ENCODE peak calls at places on chromosome 20, in six cellular contexts. One of them, this sample, is unnamed.

GRCh38 chr20:56515657-56516381 is 8.7 kb upstream of the FAM209A start:
- DNase-seq in PC-9: no peak
- DNase-seq in HCT116: no peak
- DNase-seq in GM23338: no peak
- DNase-seq in IMR-90: peak; percentile 29
- DNase-seq in OCI-LY7: no peak
- DNase-seq in this sample: peak; percentile 40

GRCh38 chr20:4476903-4477302 is 244.8 kb upstream of the PRND start:
- DNase-seq in PC-9: no peak
- DNase-seq in HCT116: no peak
- DNase-seq in GM23338: no peak
- DNase-seq in IMR-90: no peak
- DNase-seq in OCI-LY7: no peak
- DNase-seq in this sample: no peak

GRCh38 chr20:2820896-2821869 is 5.0 kb downstream of the TMEM239 start:
- DNase-seq in PC-9: no peak
- DNase-seq in HCT116: no peak
- DNase-seq in GM23338: peak; percentile 64
- DNase-seq in IMR-90: no peak
- DNase-seq in OCI-LY7: no peak
- DNase-seq in this sample: no peak

GRCh38 chr20:7379206-7379605 is 561.1 kb downstream of the HAO1 start:
- DNase-seq in PC-9: no peak
- DNase-seq in HCT116: no peak
- DNase-seq in GM23338: no peak
- DNase-seq in IMR-90: no peak
- DNase-seq in OCI-LY7: no peak
- DNase-seq in this sample: no peak

GRCh38 chr20:2631228-2631627 is 21.2 kb upstream of the NOP56 start:
- DNase-seq in PC-9: no peak
- DNase-seq in HCT116: no peak
- DNase-seq in GM23338: peak; percentile 8
- DNase-seq in IMR-90: no peak
- DNase-seq in OCI-LY7: no peak
- DNase-seq in this sample: peak; percentile 31

GRCh38 chr20:34112600-34113061 is 588 bp upstream of the EIF2S2 start:
- DNase-seq in PC-9: peak; percentile 56
- DNase-seq in HCT116: no peak
- DNase-seq in GM23338: peak; percentile 42
- DNase-seq in IMR-90: peak; percentile 31
- DNase-seq in OCI-LY7: no peak
- DNase-seq in this sample: no peak

GRCh38 chr20:50057409-50058053 is 55.4 kb downstream of the UBE2V1 start:
- DNase-seq in PC-9: no peak
- DNase-seq in HCT116: no peak
- DNase-seq in GM23338: no peak
- DNase-seq in IMR-90: no peak
- DNase-seq in OCI-LY7: no peak
- DNase-seq in this sample: no peak

GRCh38 chr20:36604952-36605308 is 649 bp upstream of the RAB5IF start:
- DNase-seq in PC-9: peak; percentile 54
- DNase-seq in HCT116: peak; percentile 31
- DNase-seq in GM23338: peak; percentile 41
- DNase-seq in IMR-90: no peak
- DNase-seq in OCI-LY7: peak; percentile 92
- DNase-seq in this sample: no peak

GRCh38 chr20:9200620-9201019 is 131.7 kb downstream of the PLCB4 start:
- DNase-seq in PC-9: peak; percentile 29
- DNase-seq in HCT116: peak; percentile 36
- DNase-seq in GM23338: no peak
- DNase-seq in IMR-90: peak; percentile 68
- DNase-seq in OCI-LY7: no peak
- DNase-seq in this sample: peak; percentile 96

GRCh38 chr20:40689100-40689942 is at the start of gene MAFB:
- DNase-seq in PC-9: no peak
- DNase-seq in HCT116: no peak
- DNase-seq in GM23338: peak; percentile 85
- DNase-seq in IMR-90: peak; percentile 71
- DNase-seq in OCI-LY7: no peak
- DNase-seq in this sample: peak; percentile 6

GRCh38 chr20:35260426-35260825 is 17.5 kb downstream of the MMP24OS start:
- DNase-seq in PC-9: no peak
- DNase-seq in HCT116: no peak
- DNase-seq in GM23338: no peak
- DNase-seq in IMR-90: no peak
- DNase-seq in OCI-LY7: no peak
- DNase-seq in this sample: no peak

GRCh38 chr20:43243672-43244269 is 54.1 kb upstream of the PTPRT start:
- DNase-seq in PC-9: peak; percentile 8
- DNase-seq in HCT116: no peak
- DNase-seq in GM23338: no peak
- DNase-seq in IMR-90: no peak
- DNase-seq in OCI-LY7: peak; percentile 14
- DNase-seq in this sample: peak; percentile 28

GRCh38 chr20:32685541-32686529 is 12.1 kb upstream of the C20orf203 start:
- DNase-seq in PC-9: no peak
- DNase-seq in HCT116: no peak
- DNase-seq in GM23338: no peak
- DNase-seq in IMR-90: peak; percentile 93
- DNase-seq in OCI-LY7: no peak
- DNase-seq in this sample: no peak

GRCh38 chr20:44020406-44021148 is 105.9 kb downstream of the TOX2 start:
- DNase-seq in PC-9: no peak
- DNase-seq in HCT116: no peak
- DNase-seq in GM23338: peak; percentile 49
- DNase-seq in IMR-90: no peak
- DNase-seq in OCI-LY7: no peak
- DNase-seq in this sample: no peak

GRCh38 chr20:8557711-8558110 is 425.6 kb downstream of the PLCB1 start:
- DNase-seq in PC-9: no peak
- DNase-seq in HCT116: no peak
- DNase-seq in GM23338: no peak
- DNase-seq in IMR-90: peak; percentile 59
- DNase-seq in OCI-LY7: no peak
- DNase-seq in this sample: no peak

GRCh38 chr20:17635320-17635673 is 46.7 kb downstream of the RRBP1 start:
- DNase-seq in PC-9: no peak
- DNase-seq in HCT116: no peak
- DNase-seq in GM23338: no peak
- DNase-seq in IMR-90: no peak
- DNase-seq in OCI-LY7: no peak
- DNase-seq in this sample: no peak
- H4K20me1 ChIP-seq in PC-9: no peaks in the 10 kb centered on the region
- H4K20me1 ChIP-seq in HCT116: no peaks in the 10 kb centered on the region
- H4K20me1 ChIP-seq in GM23338: no peaks in the 10 kb centered on the region
- H4K20me1 ChIP-seq in IMR-90: peaks cover 98% of the 10 kb centered on the region
- H4K20me1 ChIP-seq in OCI-LY7: no peaks in the 10 kb centered on the region
- H4K20me1 ChIP-seq in this sample: peaks cover 3% of the 10 kb centered on the region

GRCh38 chr20:61308171-61308795 is 56.2 kb downstream of the CDH4 start:
- DNase-seq in PC-9: no peak
- DNase-seq in HCT116: no peak
- DNase-seq in GM23338: no peak
- DNase-seq in IMR-90: no peak
- DNase-seq in OCI-LY7: no peak
- DNase-seq in this sample: no peak
- H4K20me1 ChIP-seq in PC-9: peaks cover 4% of the 10 kb centered on the region
- H4K20me1 ChIP-seq in HCT116: no peaks in the 10 kb centered on the region
- H4K20me1 ChIP-seq in GM23338: no peaks in the 10 kb centered on the region
- H4K20me1 ChIP-seq in IMR-90: peaks cover 4% of the 10 kb centered on the region
- H4K20me1 ChIP-seq in OCI-LY7: no peaks in the 10 kb centered on the region
- H4K20me1 ChIP-seq in this sample: no peaks in the 10 kb centered on the region

GRCh38 chr20:47309806-47310426 is 46.6 kb downstream of the ZMYND8 start:
- DNase-seq in PC-9: no peak
- DNase-seq in HCT116: no peak
- DNase-seq in GM23338: peak; percentile 40
- DNase-seq in IMR-90: no peak
- DNase-seq in OCI-LY7: no peak
- DNase-seq in this sample: no peak
- H4K20me1 ChIP-seq in PC-9: peaks cover 5% of the 10 kb centered on the region
- H4K20me1 ChIP-seq in HCT116: no peaks in the 10 kb centered on the region
- H4K20me1 ChIP-seq in GM23338: no peaks in the 10 kb centered on the region
- H4K20me1 ChIP-seq in IMR-90: no peaks in the 10 kb centered on the region
- H4K20me1 ChIP-seq in OCI-LY7: no peaks in the 10 kb centered on the region
- H4K20me1 ChIP-seq in this sample: no peaks in the 10 kb centered on the region

DNA sequence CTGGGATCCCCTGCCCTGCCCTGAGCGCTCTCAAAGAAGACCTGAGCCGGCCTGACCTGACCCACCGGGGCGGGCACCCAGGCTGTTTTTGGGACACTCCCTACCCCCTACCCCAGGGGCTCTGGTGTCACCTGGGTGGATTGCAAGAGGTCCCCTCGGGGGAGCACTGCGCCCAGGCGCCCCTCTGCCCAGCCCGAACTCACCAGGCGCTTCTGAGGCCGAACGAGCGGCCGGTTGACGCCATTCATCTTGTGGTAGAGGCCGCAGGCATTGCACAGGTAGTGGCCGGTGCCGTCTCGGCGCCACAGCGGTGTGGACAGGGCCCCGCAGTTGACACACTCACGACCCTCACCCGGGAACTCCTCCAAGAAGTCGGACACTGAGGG is 2.6 kb downstream of the GATA5 start:
- DNase-seq in PC-9: no peak
- DNase-seq in HCT116: no peak
- DNase-seq in GM23338: no peak
- DNase-seq in IMR-90: no peak
- DNase-seq in OCI-LY7: no peak
- DNase-seq in this sample: no peak
- H4K20me1 ChIP-seq in PC-9: no peaks in the 10 kb centered on the region
- H4K20me1 ChIP-seq in HCT116: no peaks in the 10 kb centered on the region
- H4K20me1 ChIP-seq in GM23338: no peaks in the 10 kb centered on the region
- H4K20me1 ChIP-seq in IMR-90: no peaks in the 10 kb centered on the region
- H4K20me1 ChIP-seq in OCI-LY7: no peaks in the 10 kb centered on the region
- H4K20me1 ChIP-seq in this sample: no peaks in the 10 kb centered on the region

DNA sequence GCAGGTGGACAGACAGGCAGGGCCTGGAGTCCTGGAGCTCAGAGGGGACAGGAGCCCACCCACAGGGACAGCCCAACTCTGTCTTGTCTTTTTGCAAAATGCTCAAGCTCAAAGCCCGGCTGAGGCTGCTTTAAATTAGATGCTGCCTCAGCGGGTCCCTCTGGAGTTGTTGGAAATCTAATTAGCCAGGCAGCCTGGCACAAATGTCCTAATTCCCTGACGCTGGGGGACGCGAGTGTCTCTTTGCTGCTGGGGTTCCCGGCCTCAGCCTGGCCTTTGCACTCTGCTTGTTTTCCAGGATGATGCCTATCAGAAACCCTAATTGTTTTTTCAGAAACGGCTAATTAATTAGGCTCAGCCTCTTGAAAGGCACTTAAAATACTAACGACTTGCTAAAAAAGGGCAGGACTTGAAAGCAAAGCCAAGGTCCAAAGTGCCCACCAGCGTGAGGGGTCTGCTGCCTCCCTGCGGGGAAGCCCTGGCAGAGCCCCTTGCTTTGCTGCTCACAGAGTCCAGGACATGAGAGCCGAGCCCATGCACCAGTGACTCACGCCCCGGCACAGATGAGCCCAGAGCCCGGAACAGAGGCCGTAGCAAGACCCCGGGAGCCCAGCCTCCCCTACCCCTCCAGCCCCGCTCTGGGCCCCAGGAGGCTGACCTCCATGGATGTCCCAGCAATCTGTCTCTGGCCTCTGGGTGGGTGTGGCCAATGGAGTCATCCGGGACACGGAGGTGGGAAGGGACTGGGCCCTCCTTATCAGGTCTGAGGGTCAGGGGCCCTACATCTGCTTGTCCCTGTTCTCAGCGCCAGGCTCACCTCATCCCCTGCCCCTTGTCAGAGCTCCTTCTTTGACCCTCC is 46.0 kb upstream of the BHLHE23 start:
- DNase-seq in PC-9: no peak
- DNase-seq in HCT116: no peak
- DNase-seq in GM23338: no peak
- DNase-seq in IMR-90: no peak
- DNase-seq in OCI-LY7: no peak
- DNase-seq in this sample: no peak
- H4K20me1 ChIP-seq in PC-9: peaks cover 7% of the 10 kb centered on the region
- H4K20me1 ChIP-seq in HCT116: no peaks in the 10 kb centered on the region
- H4K20me1 ChIP-seq in GM23338: no peaks in the 10 kb centered on the region
- H4K20me1 ChIP-seq in IMR-90: no peaks in the 10 kb centered on the region
- H4K20me1 ChIP-seq in OCI-LY7: no peaks in the 10 kb centered on the region
- H4K20me1 ChIP-seq in this sample: no peaks in the 10 kb centered on the region

DNA sequence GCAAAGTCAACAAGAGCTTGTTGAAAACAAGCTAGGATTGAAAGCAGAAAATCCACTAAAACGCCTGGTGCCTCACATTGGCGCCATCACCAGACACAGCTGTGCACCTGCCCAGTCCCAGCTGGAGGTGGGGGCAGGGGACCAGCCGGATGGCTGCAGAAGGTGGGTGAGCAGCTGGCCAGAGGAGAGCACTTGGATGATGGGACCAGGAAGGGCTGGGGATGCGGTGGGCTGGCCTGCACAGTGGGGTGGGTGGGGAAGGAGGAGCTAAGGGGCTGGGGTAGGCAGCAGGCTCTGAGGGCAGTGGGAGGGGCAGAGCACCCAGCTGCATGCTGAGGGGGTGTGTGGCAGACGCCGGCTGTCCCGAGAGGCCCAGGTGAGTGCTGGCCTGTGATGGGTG is 7.1 kb downstream of the CABLES2 start:
- DNase-seq in PC-9: no peak
- DNase-seq in HCT116: no peak
- DNase-seq in GM23338: no peak
- DNase-seq in IMR-90: no peak
- DNase-seq in OCI-LY7: no peak
- DNase-seq in this sample: no peak
- H4K20me1 ChIP-seq in PC-9: peaks cover 2% of the 10 kb centered on the region
- H4K20me1 ChIP-seq in HCT116: no peaks in the 10 kb centered on the region
- H4K20me1 ChIP-seq in GM23338: no peaks in the 10 kb centered on the region
- H4K20me1 ChIP-seq in IMR-90: peaks cover 13% of the 10 kb centered on the region
- H4K20me1 ChIP-seq in OCI-LY7: no peaks in the 10 kb centered on the region
- H4K20me1 ChIP-seq in this sample: no peaks in the 10 kb centered on the region

This sample was measured in PC-3.